ENCODE peak calls at places on chromosomes 2 and 18, in ten cellular contexts. O, Q, S, N, C, Y, M, W, X and G are unnamed samples.

GRCh38 chr2:149579972-149580882 is 7.3 kb downstream of the MMADHC start:
- DNase-seq in O (no peak), Q (no peak), S (no peak), N (no peak), C (no peak), Y (no peak), M (no peak), W (no peak), X (no peak), G (no peak)

GRCh38 chr2:144331652-144332355 is 188.1 kb downstream of the ZEB2 start:
- DNase-seq in O (peak), Q (no peak), S (peak), N (peak), C (no peak), Y (peak), M (peak), W (peak), X (no peak), G (peak)

GRCh38 chr2:1887915-1888314 is 143.6 kb upstream of the PXDN start:
- DNase-seq in O (no peak), Q (no peak), S (no peak), N (no peak), C (peak), Y (no peak), M (no peak), W (no peak), X (no peak), G (no peak)

GRCh38 chr2:55047677-55048299 is 2.5 kb downstream of the RTN4 start:
- DNase-seq in O (no peak), Q (no peak), S (no peak), N (peak), C (peak), Y (no peak), M (peak), W (no peak), X (peak), G (peak)

GRCh38 chr2:59690849-59691248 is 862.6 kb downstream of the BCL11A start:
- DNase-seq in O (no peak), Q (no peak), S (no peak), N (no peak), C (no peak), Y (no peak), M (no peak), W (no peak), X (no peak), G (no peak)

GRCh38 chr2:126916744-126917143 is 18.1 kb downstream of the TEX51 start:
- DNase-seq in O (no peak), Q (no peak), S (no peak), N (no peak), C (no peak), Y (peak), M (no peak), W (peak), X (no peak), G (no peak)

GRCh38 chr2:56749152-56749752 is 565.5 kb downstream of the CCDC85A start:
- DNase-seq in O (no peak), Q (no peak), S (no peak), N (no peak), C (peak), Y (no peak), M (no peak), W (no peak), X (no peak), G (no peak)

GRCh38 chr2:45925636-45926350 is 274.3 kb downstream of the PRKCE start:
- DNase-seq in O (no peak), Q (no peak), S (no peak), N (no peak), C (no peak), Y (no peak), M (no peak), W (no peak), X (no peak), G (no peak)

GRCh38 chr2:62661263-62661635 is 44.3 kb upstream of the EHBP1 start:
- DNase-seq in O (no peak), Q (no peak), S (no peak), N (no peak), C (no peak), Y (no peak), M (no peak), W (no peak), X (no peak), G (no peak)

GRCh38 chr2:238225911-238226697 is 13.7 kb downstream of the HES6 start:
- DNase-seq in O (no peak), Q (peak), S (no peak), N (no peak), C (no peak), Y (peak), M (no peak), W (no peak), X (no peak), G (no peak)

GRCh38 chr18:66729459-66730239 is 125.8 kb upstream of the CDH19 start:
- DNase-seq in O (no peak), Q (no peak), S (no peak), N (no peak), C (no peak), Y (no peak), M (no peak), W (no peak), X (no peak), G (no peak)

GRCh38 chr2:67883316-67884080 is 179.3 kb downstream of the C1D start:
- DNase-seq in O (no peak), Q (no peak), S (no peak), N (peak), C (no peak), Y (no peak), M (no peak), W (no peak), X (no peak), G (no peak)

GRCh38 chr18:51337406-51337805 is 139.9 kb upstream of the MEX3C start:
- DNase-seq in O (no peak), Q (no peak), S (no peak), N (no peak), C (no peak), Y (no peak), M (no peak), W (no peak), X (no peak), G (no peak)

GRCh38 chr2:216352653-216353270 is 19.5 kb downstream of the MARCHF4 start:
- DNase-seq in O (no peak), Q (no peak), S (no peak), N (no peak), C (no peak), Y (no peak), M (no peak), W (no peak), X (no peak), G (no peak)

GRCh38 chr18:49161627-49162026 is 210.9 kb upstream of the SMAD7 start:
- DNase-seq in O (no peak), Q (no peak), S (no peak), N (no peak), C (no peak), Y (no peak), M (no peak), W (no peak), X (no peak), G (no peak)

GRCh38 chr2:221817052-221817451 is 244.9 kb upstream of the EPHA4 start:
- DNase-seq in O (no peak), Q (no peak), S (no peak), N (no peak), C (no peak), Y (no peak), M (no peak), W (no peak), X (no peak), G (no peak)

GRCh38 chr2:178513876-178514275 is 33.6 kb downstream of the PLEKHA3 start:
- DNase-seq in O (no peak), Q (no peak), S (no peak), N (no peak), C (no peak), Y (no peak), M (no peak), W (no peak), X (no peak), G (no peak)

DNA sequence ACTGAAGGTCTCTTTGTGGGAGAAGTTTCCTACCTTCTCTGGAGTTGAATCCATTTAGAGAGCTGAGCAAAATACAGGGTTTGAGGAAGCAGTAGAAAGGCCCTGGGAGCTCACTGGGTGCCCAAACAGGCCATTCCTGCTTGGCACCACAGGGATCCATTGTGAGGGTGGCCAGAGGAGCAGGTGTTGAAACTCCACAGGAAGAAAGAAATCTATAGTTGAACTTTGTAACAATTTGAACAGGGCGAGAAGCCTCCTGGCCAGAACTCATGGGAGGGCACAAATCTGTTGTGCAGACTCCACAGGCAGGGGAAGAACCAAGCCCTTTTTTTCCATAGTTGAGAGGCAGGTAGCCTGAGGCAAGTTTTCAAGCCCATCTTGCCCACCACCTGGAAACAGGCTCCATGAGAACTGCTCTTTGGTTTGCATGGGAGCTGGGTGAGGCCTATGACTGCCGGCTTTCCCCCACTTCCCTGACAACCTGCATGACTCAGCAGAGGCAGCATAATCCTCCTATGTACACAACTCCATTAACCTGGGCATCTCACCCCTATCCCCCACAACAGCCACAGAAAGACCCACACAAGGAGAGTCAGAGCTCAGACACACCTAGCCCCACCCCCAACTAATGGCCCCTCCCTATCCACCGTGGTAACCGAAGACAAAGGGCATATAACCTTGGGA is 1053.0 kb downstream of the TSN start:
- DNase-seq in O (no peak), Q (no peak), S (no peak), N (no peak), C (no peak), Y (no peak), M (no peak), W (no peak), X (no peak), G (no peak)
- TF ChIP-seq CTCF in O (no peak), Q (no peak), S (no peak), N (no peak), C (no peak), Y (no peak), M (no peak), W (no peak), X (no peak), G (no peak)

DNA sequence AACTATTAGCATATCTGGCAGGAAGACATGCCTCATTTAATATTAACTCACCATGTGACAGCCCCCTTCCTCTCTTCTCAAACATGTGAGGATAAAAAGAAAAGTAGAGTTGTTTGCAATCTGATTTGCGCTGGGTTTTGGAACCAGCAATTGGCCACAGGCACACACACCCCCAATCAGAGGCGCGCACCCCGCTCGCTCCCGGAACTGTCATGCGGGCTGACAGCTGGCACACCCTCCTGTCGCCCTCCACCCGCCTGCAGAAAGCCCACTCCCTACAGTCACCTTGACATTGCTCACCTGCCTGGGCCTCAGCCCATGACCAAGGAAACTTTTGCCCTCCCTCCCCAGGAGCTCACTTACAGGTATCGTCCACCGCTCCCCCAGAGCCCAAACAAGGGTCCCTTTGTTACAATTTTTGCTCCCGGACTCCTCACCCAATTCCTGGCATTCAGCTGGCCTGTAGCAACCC is 1.1 kb downstream of the COBLL1 start:
- DNase-seq in O (peak), Q (peak), S (peak), N (peak), C (no peak), Y (peak), M (peak), W (peak), X (peak), G (peak)
- H3K4me3 ChIP-seq in O (peak), Q (peak), S (peak), N (peak), C (peak), Y (peak), M (peak), W (peak), X (peak), G (peak)

DNA sequence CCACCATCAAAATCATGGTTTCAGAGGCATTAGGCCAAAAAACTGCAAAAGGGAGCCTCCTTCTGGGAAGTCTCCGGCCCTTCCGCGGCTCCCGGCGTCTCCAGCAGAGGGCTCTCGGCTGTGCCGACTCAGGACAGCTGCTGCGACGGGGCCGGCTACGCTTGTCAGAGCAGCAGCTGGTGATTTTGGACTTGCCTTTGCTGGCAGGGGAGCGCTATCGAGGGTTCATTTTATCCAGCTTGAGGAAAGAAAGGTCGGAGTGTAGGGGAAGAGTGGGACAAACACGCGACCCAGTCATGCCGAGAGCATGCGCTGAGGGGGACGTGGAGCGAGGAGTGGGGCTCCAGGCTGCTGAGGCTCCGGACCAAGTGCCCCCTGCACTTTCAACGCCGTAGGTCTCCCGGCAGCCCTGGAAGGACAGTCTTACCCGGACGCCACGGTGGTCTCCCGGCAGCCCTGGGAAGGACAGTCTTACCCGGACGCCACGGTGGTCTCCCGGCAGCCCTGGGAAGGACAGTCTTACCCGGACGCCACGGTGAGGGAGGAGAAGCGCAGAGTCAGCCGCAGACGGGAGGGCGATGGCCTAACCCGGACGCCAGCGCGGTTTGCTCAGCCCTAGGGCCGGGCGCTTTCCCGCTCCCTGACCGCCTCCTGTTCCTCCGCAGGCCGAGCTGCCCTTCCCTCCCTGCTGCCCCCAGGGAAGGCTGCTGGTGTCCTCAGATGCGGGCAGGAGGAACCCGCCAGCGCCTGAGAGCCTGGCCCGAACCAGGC is 21.7 kb downstream of the DDX18 start:
- DNase-seq in O (peak), Q (peak), S (peak), N (peak), C (peak), Y (peak), M (peak), W (peak), X (peak), G (peak)
- TF ChIP-seq POLR2A in O (no peak), Q (no peak), S (no peak), N (no peak), C (no peak), Y (no peak), M (no peak), W (no peak), X (no peak), G (no peak)

GRCh38 chr2:167425113-167425512 is 536.8 kb downstream of the XIRP2 start:
- DNase-seq in O (no peak), Q (no peak), S (no peak), N (no peak), C (no peak), Y (no peak), M (no peak), W (no peak), X (no peak), G (no peak)
- TF ChIP-seq CTCF in O (no peak), Q (no peak), S (no peak), N (no peak), C (no peak), Y (no peak), M (no peak), W (no peak), X (no peak), G (no peak)

GRCh38 chr2:152376385-152376784 is 41.4 kb downstream of the FMNL2 start:
- DNase-seq in O (no peak), Q (peak), S (no peak), N (no peak), C (no peak), Y (no peak), M (no peak), W (no peak), X (no peak), G (no peak)

GRCh38 chr2:152375174-152375573 is 40.2 kb downstream of the FMNL2 start:
- DNase-seq in O (no peak), Q (no peak), S (no peak), N (no peak), C (no peak), Y (no peak), M (no peak), W (no peak), X (no peak), G (no peak)

GRCh38 chr2:152379089-152379488 is 44.1 kb downstream of the FMNL2 start:
- DNase-seq in O (no peak), Q (no peak), S (no peak), N (no peak), C (no peak), Y (no peak), M (no peak), W (no peak), X (no peak), G (no peak)

GRCh38 chr2:152380261-152381055 is 45.5 kb downstream of the FMNL2 start:
- DNase-seq in O (no peak), Q (no peak), S (no peak), N (no peak), C (no peak), Y (no peak), M (no peak), W (no peak), X (no peak), G (no peak)

GRCh38 chr2:152376968-152377367 is 42.0 kb downstream of the FMNL2 start:
- DNase-seq in O (no peak), Q (no peak), S (no peak), N (no peak), C (no peak), Y (no peak), M (no peak), W (no peak), X (no peak), G (no peak)
- H3K4me3 ChIP-seq in O (no peak), Q (no peak), S (no peak), N (no peak), C (no peak), Y (no peak), M (no peak), W (no peak), X (no peak), G (no peak)

DNA sequence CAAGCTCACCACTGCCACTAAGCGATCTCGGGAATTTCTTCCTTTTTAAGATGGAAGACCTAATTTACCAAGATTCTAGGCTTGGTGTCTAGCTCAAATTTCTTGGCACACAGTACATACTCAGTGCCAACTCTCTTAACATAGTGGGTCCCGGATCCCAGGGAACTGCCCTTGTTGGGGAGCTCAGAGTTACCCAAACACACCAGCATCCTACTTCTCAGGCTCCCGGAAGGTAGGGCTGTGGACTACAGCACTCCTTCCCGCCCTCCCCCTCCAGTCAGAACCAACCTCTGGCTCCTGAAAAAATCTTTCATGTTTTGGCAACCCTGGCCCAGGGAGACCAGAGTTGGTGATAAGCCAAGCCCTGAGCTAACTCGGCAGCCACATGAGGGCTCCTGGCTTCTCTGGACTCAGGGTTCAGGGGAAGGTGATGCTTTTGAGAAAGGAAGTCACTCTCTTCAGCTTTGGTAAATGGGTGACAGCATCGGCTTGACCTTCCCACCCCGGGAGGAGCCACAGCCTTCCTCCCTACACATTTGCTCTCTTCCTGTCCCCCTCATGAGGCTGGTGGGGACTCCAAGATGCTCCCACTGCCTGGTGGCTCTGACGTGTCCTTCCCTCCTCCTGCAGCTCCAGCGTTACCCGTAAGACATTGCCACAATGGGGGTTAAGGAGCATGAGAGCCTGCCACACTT is 8.8 kb downstream of the ODC1 start:
- DNase-seq in O (no peak), Q (no peak), S (no peak), N (no peak), C (no peak), Y (no peak), M (no peak), W (no peak), X (no peak), G (no peak)
- TF ChIP-seq POLR2A in O (no peak), Q (no peak), S (no peak), N (no peak), C (no peak), Y (no peak), M (no peak), W (no peak), X (no peak), G (no peak)

DNA sequence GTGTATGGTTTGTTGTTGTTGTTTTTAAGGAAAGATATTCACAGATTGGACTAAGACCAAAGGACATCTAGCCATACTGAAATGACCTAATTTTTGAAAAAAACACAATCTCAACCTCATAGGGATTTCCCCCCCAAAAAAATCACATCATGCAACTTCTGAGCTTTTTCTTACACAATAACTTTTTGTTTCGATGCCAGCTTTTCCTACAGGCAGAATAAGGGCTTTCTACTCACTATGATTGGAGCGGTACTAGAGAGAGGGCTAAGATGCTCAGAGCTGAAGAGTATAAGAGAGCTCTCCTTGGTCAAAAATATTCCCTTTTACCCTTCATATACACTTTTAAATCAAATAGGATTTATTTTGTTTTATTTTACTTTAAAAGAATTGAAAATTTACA is 32.4 kb upstream of the SLC3A1 start:
- DNase-seq in O (no peak), Q (no peak), S (no peak), N (no peak), C (no peak), Y (no peak), M (no peak), W (no peak), X (no peak), G (no peak)
- TF ChIP-seq CTCF in O (no peak), Q (no peak), S (no peak), N (no peak), C (no peak), Y (no peak), M (no peak), W (no peak), X (no peak), G (no peak)